ENCODE peak calls at places on chromosome X, in nine cellular contexts. M is astrocyte of the spinal cord; B is CD4-positive, alpha-beta T cell; F is RWPE1; G is heart right ventricle; Q is right lobe of liver; O is omental fat pad; C is left lung; S is astrocyte. U is an unnamed sample.

GRCh38 chrX:49659771-49660170 is 36.0 kb downstream of the PAGE1 start:
- DNase-seq in M (no peak), B (no peak), F (no peak), G (no peak), Q (no peak), O (no peak), C (no peak), S (no peak), U (no peak)

GRCh38 chrX:79094075-79094832 is 50.2 kb upstream of the GPR174 start:
- DNase-seq in M (no peak), B (no peak), F (no peak), G (no peak), Q (no peak), O (no peak), C (no peak), S (no peak), U (no peak)

GRCh38 chrX:40096395-40097091 is 1.2 kb downstream of the BCOR start:
- DNase-seq in M (peak; percentile 56), B (peak; percentile 45), F (no peak), G (peak; percentile 60), Q (peak; percentile 68), O (no peak), C (peak; percentile 88), S (no peak), U (peak; percentile 30)

GRCh38 chrX:66635360-66635759 is 3.5 kb downstream of the EDA2R start:
- DNase-seq in M (peak; percentile 90), B (no peak), F (peak; percentile 1), G (no peak), Q (no peak), O (no peak), C (no peak), S (peak; percentile 87), U (no peak)

GRCh38 chrX:112630187-112630586 is 49.6 kb downstream of the LHFPL1 start:
- DNase-seq in M (no peak), B (no peak), F (no peak), G (no peak), Q (no peak), O (no peak), C (no peak), S (no peak), U (no peak)

GRCh38 chrX:50827996-50828395 is 14.0 kb upstream of the SHROOM4 start:
- DNase-seq in M (peak; percentile 50), B (no peak), F (peak; percentile 63), G (no peak), Q (no peak), O (no peak), C (no peak), S (peak; percentile 66), U (no peak)

GRCh38 chrX:115696039-115696438 is 135.1 kb downstream of the PLS3 start:
- DNase-seq in M (no peak), B (no peak), F (no peak), G (no peak), Q (no peak), O (no peak), C (no peak), S (no peak), U (no peak)

GRCh38 chrX:124216396-124217124 is 115.9 kb upstream of the TEX13D start:
- DNase-seq in M (no peak), B (no peak), F (no peak), G (no peak), Q (no peak), O (no peak), C (no peak), S (no peak), U (no peak)

GRCh38 chrX:68261060-68261672 is 172.1 kb downstream of the OPHN1 start:
- DNase-seq in M (peak; percentile 39), B (no peak), F (no peak), G (no peak), Q (no peak), O (no peak), C (no peak), S (peak; percentile 36), U (no peak)

GRCh38 chrX:35733879-35734278 is 64.3 kb upstream of the MAGEB16 start:
- DNase-seq in M (no peak), B (no peak), F (no peak), G (no peak), Q (no peak), O (no peak), C (no peak), S (no peak), U (no peak)

GRCh38 chrX:38881727-38882126 is 80.5 kb downstream of the MID1IP1 start:
- DNase-seq in M (no peak), B (no peak), F (no peak), G (no peak), Q (no peak), O (no peak), C (no peak), S (no peak), U (no peak)

GRCh38 chrX:22192419-22193086 is 80.2 kb upstream of the CBLL2 start:
- DNase-seq in M (peak; percentile 54), B (peak; percentile 25), F (peak; percentile 31), G (peak; percentile 50), Q (peak; percentile 76), O (peak; percentile 27), C (peak; percentile 78), S (peak; percentile 15), U (peak; percentile 48)
- TF ChIP-seq CTCF in M (peak; percentile 74), B (peak; percentile 62), F (peak; percentile 70), G (peak; percentile 67), Q (peak; percentile 77), O (no peak), C (peak; percentile 77), S (peak; percentile 48), U (peak; percentile 73)

GRCh38 chrX:154379569-154379951 is 465 bp downstream of the EMD start:
- DNase-seq in M (no peak), B (no peak), F (no peak), G (no peak), Q (no peak), O (no peak), C (no peak), S (no peak), U (no peak)

GRCh38 chrX:154380787-154381186 is 1.7 kb downstream of the EMD start:
- DNase-seq in M (no peak), B (no peak), F (no peak), G (no peak), Q (peak; percentile 53), O (no peak), C (no peak), S (no peak), U (no peak)

GRCh38 chrX:154378059-154378798 is 866 bp upstream of the EMD start:
- DNase-seq in M (peak; percentile 51), B (peak; percentile 87), F (no peak), G (peak; percentile 67), Q (peak; percentile 70), O (no peak), C (peak; percentile 83), S (no peak), U (peak; percentile 16)

GRCh38 chrX:154380153-154380552 is 1.1 kb downstream of the EMD start:
- DNase-seq in M (no peak), B (no peak), F (no peak), G (no peak), Q (peak; percentile 52), O (no peak), C (no peak), S (no peak), U (no peak)

GRCh38 chrX:154378799-154379568 is at the start of gene EMD:
- DNase-seq in M (peak; percentile 98), B (peak; percentile 90), F (peak; percentile 82), G (peak; percentile 97), Q (peak; percentile 99), O (peak; percentile 84), C (peak; percentile 97), S (peak; percentile 90), U (peak; percentile 90)
- TF ChIP-seq CTCF in M (no peak), B (no peak), F (no peak), G (no peak), Q (no peak), O (no peak), C (no peak), S (no peak), U (no peak)

DNA sequence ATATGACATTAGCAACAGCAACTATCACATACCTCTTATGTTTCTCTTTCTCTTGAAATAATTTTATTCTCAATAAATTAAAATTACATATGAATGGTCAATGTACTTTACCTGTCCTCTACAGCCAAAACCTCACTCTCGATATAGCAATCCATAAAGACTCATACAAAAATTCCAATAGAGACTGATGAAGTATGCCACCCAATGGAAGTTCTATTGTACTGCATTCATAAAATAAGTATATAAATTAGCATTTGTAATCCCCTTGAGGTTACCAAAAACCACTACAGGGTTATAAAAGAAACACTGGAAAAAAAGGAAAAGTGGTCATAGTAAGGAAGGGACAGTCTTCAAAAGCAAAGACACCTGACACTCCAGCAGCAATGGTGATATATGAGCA is 32.8 kb downstream of the CLDN2 start:
- DNase-seq in M (peak; percentile 35), B (no peak), F (peak; percentile 5), G (no peak), Q (no peak), O (no peak), C (no peak), S (no peak), U (no peak)
- TF ChIP-seq CTCF in M (peak; percentile 40), B (peak; percentile 31), F (peak; percentile 37), G (peak; percentile 45), Q (peak; percentile 46), O (no peak), C (no peak), S (peak; percentile 30), U (peak; percentile 44)

GRCh38 chrX:136207546-136207945 is 43.7 kb downstream of the MAP7D3 start:
- DNase-seq in M (no peak), B (no peak), F (no peak), G (no peak), Q (no peak), O (no peak), C (no peak), S (no peak), U (no peak)

GRCh38 chrX:136210806-136211205 is 40.4 kb downstream of the MAP7D3 start:
- DNase-seq in M (no peak), B (no peak), F (no peak), G (no peak), Q (no peak), O (no peak), C (no peak), S (no peak), U (no peak)

GRCh38 chrX:136210243-136210642 is 41.0 kb downstream of the MAP7D3 start:
- DNase-seq in M (no peak), B (no peak), F (no peak), G (no peak), Q (no peak), O (no peak), C (no peak), S (no peak), U (no peak)

GRCh38 chrX:136209751-136210150 is 41.4 kb downstream of the MAP7D3 start:
- DNase-seq in M (no peak), B (no peak), F (no peak), G (no peak), Q (no peak), O (no peak), C (no peak), S (no peak), U (no peak)

DNA sequence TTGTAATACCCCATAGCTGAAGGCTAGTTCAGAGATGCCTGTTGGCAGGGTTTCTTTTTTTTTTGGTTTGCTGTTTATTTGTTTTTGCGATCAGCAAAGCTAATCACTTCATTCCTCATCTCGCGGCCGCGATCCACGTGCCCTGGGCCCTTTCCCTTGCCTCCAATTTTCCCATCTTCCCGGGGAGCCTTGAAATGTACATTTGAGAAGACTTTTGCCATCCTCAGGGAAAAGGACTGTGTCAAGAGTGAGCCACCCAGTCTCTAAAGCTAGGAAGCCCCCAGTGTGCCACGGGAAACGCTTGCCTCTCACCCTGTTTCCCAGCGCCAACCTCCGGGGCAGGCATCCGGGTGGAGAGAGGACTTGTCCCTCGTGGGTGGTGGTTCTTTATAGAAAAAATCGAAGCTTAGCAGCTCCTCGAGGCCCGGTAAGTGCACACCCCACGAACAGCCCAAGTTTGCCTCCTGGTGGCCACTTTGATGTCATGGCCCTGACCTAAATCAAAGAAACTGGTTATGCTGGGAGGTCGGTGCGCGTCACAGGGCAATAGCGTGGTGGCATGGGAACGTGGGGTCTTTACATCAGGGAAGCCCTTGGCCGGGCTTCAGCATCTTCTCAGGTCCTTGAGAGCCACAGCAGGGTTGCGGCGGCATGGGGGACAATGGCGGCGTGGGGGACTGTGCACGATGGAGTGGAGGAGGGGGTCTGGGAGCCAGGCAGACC is 42.0 kb downstream of the MAP7D3 start:
- DNase-seq in M (peak; percentile 49), B (peak; percentile 30), F (no peak), G (peak; percentile 52), Q (no peak), O (no peak), C (no peak), S (peak; percentile 30), U (peak; percentile 34)
- TF ChIP-seq CTCF in M (peak; percentile 57), B (no peak), F (peak; percentile 19), G (peak; percentile 59), Q (peak; percentile 50), O (no peak), C (peak; percentile 53), S (peak; percentile 39), U (peak; percentile 49)